ENCODE peak calls at places on chromosomes 16 and 17, in eight cellular contexts. One of them, this sample, is unnamed.

GRCh38 chr17:48878920-48879898 is 13.4 kb upstream of the ATP5MC1 start:
- DNase-seq in ELR: peak
- DNase-seq in naive thymus-derived CD4-positive, alpha-beta T cell: peak
- DNase-seq in cardiac muscle cell: peak
- DNase-seq in activated T-cell treated with anti-CD3 and anti-CD28 coated beads, Interleukin-2, amount 50 U/mL, for 48 hours: peak
- DNase-seq in naive thymus-derived CD8-positive, alpha-beta T cell: peak
- DNase-seq in mucosa of descending colon: no peak
- DNase-seq in HEK293T: peak
- DNase-seq in this sample: peak

GRCh38 chr17:32286518-32286900 is 20.9 kb downstream of the RHBDL3 start:
- DNase-seq in ELR: no peak
- DNase-seq in cardiac muscle cell: no peak
- DNase-seq in naive thymus-derived CD4-positive, alpha-beta T cell: no peak
- DNase-seq in activated T-cell treated with anti-CD3 and anti-CD28 coated beads, Interleukin-2, amount 50 U/mL, for 48 hours: no peak
- DNase-seq in HEK293T: no peak
- DNase-seq in mucosa of descending colon: no peak
- DNase-seq in naive thymus-derived CD8-positive, alpha-beta T cell: no peak
- DNase-seq in this sample: no peak

GRCh38 chr16:57622361-57623250 is 5.8 kb upstream of the ADGRG1 start:
- DNase-seq in HEK293T: no peak
- DNase-seq in activated T-cell treated with anti-CD3 and anti-CD28 coated beads, Interleukin-2, amount 50 U/mL, for 48 hours: no peak
- DNase-seq in cardiac muscle cell: no peak
- DNase-seq in naive thymus-derived CD8-positive, alpha-beta T cell: no peak
- DNase-seq in ELR: no peak
- DNase-seq in mucosa of descending colon: peak
- DNase-seq in naive thymus-derived CD4-positive, alpha-beta T cell: no peak
- DNase-seq in this sample: peak

GRCh38 chr16:69017036-69017783 is 88.2 kb upstream of the HAS3 start:
- DNase-seq in naive thymus-derived CD4-positive, alpha-beta T cell: no peak
- DNase-seq in ELR: peak
- DNase-seq in cardiac muscle cell: no peak
- DNase-seq in activated T-cell treated with anti-CD3 and anti-CD28 coated beads, Interleukin-2, amount 50 U/mL, for 48 hours: peak
- DNase-seq in mucosa of descending colon: no peak
- DNase-seq in naive thymus-derived CD8-positive, alpha-beta T cell: no peak
- DNase-seq in HEK293T: no peak
- DNase-seq in this sample: no peak

GRCh38 chr16:85123891-85124635 is 11.8 kb upstream of the CIBAR2 start:
- DNase-seq in activated T-cell treated with anti-CD3 and anti-CD28 coated beads, Interleukin-2, amount 50 U/mL, for 48 hours: no peak
- DNase-seq in ELR: peak
- DNase-seq in naive thymus-derived CD8-positive, alpha-beta T cell: no peak
- DNase-seq in HEK293T: no peak
- DNase-seq in naive thymus-derived CD4-positive, alpha-beta T cell: no peak
- DNase-seq in mucosa of descending colon: no peak
- DNase-seq in cardiac muscle cell: no peak
- DNase-seq in this sample: peak

GRCh38 chr17:43831633-43832032 is 1.3 kb downstream of the MPP3 start:
- DNase-seq in HEK293T: no peak
- DNase-seq in activated T-cell treated with anti-CD3 and anti-CD28 coated beads, Interleukin-2, amount 50 U/mL, for 48 hours: no peak
- DNase-seq in mucosa of descending colon: no peak
- DNase-seq in ELR: no peak
- DNase-seq in naive thymus-derived CD8-positive, alpha-beta T cell: no peak
- DNase-seq in naive thymus-derived CD4-positive, alpha-beta T cell: no peak
- DNase-seq in cardiac muscle cell: peak
- DNase-seq in this sample: no peak

GRCh38 chr16:20799599-20799998 is 6.7 kb downstream of the ERI2 start:
- DNase-seq in cardiac muscle cell: peak
- DNase-seq in activated T-cell treated with anti-CD3 and anti-CD28 coated beads, Interleukin-2, amount 50 U/mL, for 48 hours: no peak
- DNase-seq in mucosa of descending colon: no peak
- DNase-seq in naive thymus-derived CD4-positive, alpha-beta T cell: peak
- DNase-seq in HEK293T: no peak
- DNase-seq in ELR: peak
- DNase-seq in naive thymus-derived CD8-positive, alpha-beta T cell: no peak
- DNase-seq in this sample: no peak

GRCh38 chr16:55447231-55447630 is 31.8 kb upstream of the MMP2 start:
- DNase-seq in ELR: no peak
- DNase-seq in naive thymus-derived CD4-positive, alpha-beta T cell: no peak
- DNase-seq in activated T-cell treated with anti-CD3 and anti-CD28 coated beads, Interleukin-2, amount 50 U/mL, for 48 hours: no peak
- DNase-seq in cardiac muscle cell: no peak
- DNase-seq in HEK293T: no peak
- DNase-seq in naive thymus-derived CD8-positive, alpha-beta T cell: no peak
- DNase-seq in mucosa of descending colon: no peak
- DNase-seq in this sample: no peak

GRCh38 chr16:83953796-83954576 is 946 bp downstream of the OSGIN1 start:
- DNase-seq in ELR: peak
- DNase-seq in HEK293T: peak
- DNase-seq in naive thymus-derived CD4-positive, alpha-beta T cell: peak
- DNase-seq in activated T-cell treated with anti-CD3 and anti-CD28 coated beads, Interleukin-2, amount 50 U/mL, for 48 hours: no peak
- DNase-seq in naive thymus-derived CD8-positive, alpha-beta T cell: no peak
- DNase-seq in mucosa of descending colon: no peak
- DNase-seq in cardiac muscle cell: peak
- DNase-seq in this sample: peak

GRCh38 chr16:72066747-72067146 is 3.7 kb downstream of the HPR start:
- DNase-seq in activated T-cell treated with anti-CD3 and anti-CD28 coated beads, Interleukin-2, amount 50 U/mL, for 48 hours: no peak
- DNase-seq in naive thymus-derived CD4-positive, alpha-beta T cell: peak
- DNase-seq in mucosa of descending colon: no peak
- DNase-seq in ELR: peak
- DNase-seq in cardiac muscle cell: peak
- DNase-seq in naive thymus-derived CD8-positive, alpha-beta T cell: no peak
- DNase-seq in HEK293T: peak
- DNase-seq in this sample: peak

GRCh38 chr17:34639706-34640425 is 60.5 kb downstream of the TMEM132E start:
- DNase-seq in HEK293T: no peak
- DNase-seq in naive thymus-derived CD4-positive, alpha-beta T cell: no peak
- DNase-seq in mucosa of descending colon: no peak
- DNase-seq in ELR: no peak
- DNase-seq in activated T-cell treated with anti-CD3 and anti-CD28 coated beads, Interleukin-2, amount 50 U/mL, for 48 hours: no peak
- DNase-seq in cardiac muscle cell: no peak
- DNase-seq in naive thymus-derived CD8-positive, alpha-beta T cell: no peak
- DNase-seq in this sample: no peak

GRCh38 chr17:64399071-64399766 is 8.6 kb upstream of the PECAM1 start:
- DNase-seq in activated T-cell treated with anti-CD3 and anti-CD28 coated beads, Interleukin-2, amount 50 U/mL, for 48 hours: no peak
- DNase-seq in naive thymus-derived CD8-positive, alpha-beta T cell: no peak
- DNase-seq in cardiac muscle cell: no peak
- DNase-seq in ELR: peak
- DNase-seq in mucosa of descending colon: no peak
- DNase-seq in naive thymus-derived CD4-positive, alpha-beta T cell: no peak
- DNase-seq in HEK293T: no peak
- DNase-seq in this sample: no peak

This sample was measured in trophoblast cell.